ENCODE peak calls at places on chromosomes 12 and 14, in nine cellular contexts. J is kidney epithelial cell, A is GM23248, N is A673, F is EL, S is GM12864, Z is T-helper 1 cell, R is NT2/D1, E is body of pancreas. W is an unnamed sample.

GRCh38 chr12:116739381-116739887 is 1.3 kb downstream of the RNFT2 start:
- DNase-seq in J (no peak), A (no peak), N (no peak), F (no peak), S (no peak), Z (no peak), R (no peak), E (no peak), W (no peak)

GRCh38 chr14:23443881-23444280 is 8.4 kb upstream of the MYH7 start:
- DNase-seq in J (no peak), A (no peak), N (no peak), F (no peak), S (no peak), Z (no peak), R (no peak), E (no peak), W (no peak)

GRCh38 chr12:100926669-100927248 is 132.2 kb downstream of the ANO4 start:
- DNase-seq in J (peak; percentile 4), A (peak; percentile 17), N (peak; percentile 53), F (peak; percentile 30), S (no peak), Z (no peak), R (peak; percentile 81), E (peak; percentile 14), W (no peak)

GRCh38 chr14:54790092-54790491 is 112.5 kb downstream of the GCH1 start:
- DNase-seq in J (no peak), A (no peak), N (no peak), F (no peak), S (no peak), Z (no peak), R (no peak), E (no peak), W (no peak)

GRCh38 chr12:32176606-32177005 is 70.0 kb downstream of the BICD1 start:
- DNase-seq in J (no peak), A (no peak), N (no peak), F (no peak), S (no peak), Z (no peak), R (no peak), E (no peak), W (no peak)

GRCh38 chr12:29200586-29200985 is 51.5 kb downstream of the FAR2 start:
- DNase-seq in J (no peak), A (no peak), N (no peak), F (no peak), S (no peak), Z (no peak), R (peak; percentile 18), E (no peak), W (no peak)

GRCh38 chr12:41485203-41485602 is 297.1 kb downstream of the PDZRN4 start:
- DNase-seq in J (no peak), A (no peak), N (no peak), F (no peak), S (no peak), Z (no peak), R (no peak), E (no peak), W (no peak)

GRCh38 chr12:64392221-64392620 is 1.7 kb upstream of the C12orf56 start:
- DNase-seq in J (no peak), A (peak; percentile 68), N (peak; percentile 57), F (peak; percentile 39), S (no peak), Z (no peak), R (no peak), E (no peak), W (no peak)

GRCh38 chr14:54312166-54312801 is 84.5 kb upstream of the CDKN3 start:
- DNase-seq in J (peak; percentile 90), A (peak; percentile 96), N (peak; percentile 16), F (peak; percentile 99), S (no peak), Z (no peak), R (peak; percentile 49), E (no peak), W (no peak)

GRCh38 chr12:14185441-14186192 is 179.9 kb upstream of the ATF7IP start:
- DNase-seq in J (no peak), A (peak; percentile 59), N (peak; percentile 83), F (peak; percentile 40), S (peak; percentile 29), Z (no peak), R (peak; percentile 89), E (peak; percentile 53), W (no peak)

GRCh38 chr12:31958601-31959000 is 614 bp upstream of the RESF1 start:
- DNase-seq in J (no peak), A (peak; percentile 4), N (no peak), F (no peak), S (no peak), Z (no peak), R (peak; percentile 25), E (no peak), W (no peak)

W was measured in GM12892.